ENCODE peak calls at places on chromosome 7, in nine cellular contexts. One of them, this sample, is unnamed.

GRCh38 chr7:2214636-2215035 is 18.1 kb downstream of the MAD1L1 start:
- DNase-seq in cardiac fibroblast: no peak
- DNase-seq in neural progenitor cell: no peak
- DNase-seq in AG09319: no peak
- DNase-seq in PC-3: no peak
- DNase-seq in transverse colon: no peak
- DNase-seq in hepatocyte: no peak
- DNase-seq in ovary: no peak
- DNase-seq in GM20000: no peak
- DNase-seq in this sample: no peak

GRCh38 chr7:112360681-112361080 is 89.6 kb upstream of the IFRD1 start:
- DNase-seq in hepatocyte: no peak
- DNase-seq in neural progenitor cell: no peak
- DNase-seq in transverse colon: no peak
- DNase-seq in cardiac fibroblast: no peak
- DNase-seq in ovary: no peak
- DNase-seq in AG09319: no peak
- DNase-seq in PC-3: no peak
- DNase-seq in GM20000: no peak
- DNase-seq in this sample: no peak

GRCh38 chr7:47413526-47414341 is 168.2 kb downstream of the TNS3 start:
- DNase-seq in neural progenitor cell: no peak
- DNase-seq in GM20000: no peak
- DNase-seq in hepatocyte: no peak
- DNase-seq in cardiac fibroblast: no peak
- DNase-seq in transverse colon: no peak
- DNase-seq in ovary: peak
- DNase-seq in AG09319: no peak
- DNase-seq in PC-3: no peak
- DNase-seq in this sample: no peak

GRCh38 chr7:104979167-104979841 is 34.7 kb upstream of the KMT2E start:
- DNase-seq in AG09319: no peak
- DNase-seq in transverse colon: no peak
- DNase-seq in cardiac fibroblast: peak
- DNase-seq in ovary: peak
- DNase-seq in GM20000: no peak
- DNase-seq in PC-3: no peak
- DNase-seq in hepatocyte: peak
- DNase-seq in neural progenitor cell: peak
- DNase-seq in this sample: no peak

GRCh38 chr7:38872202-38872601 is 36.8 kb downstream of the VPS41 start:
- DNase-seq in hepatocyte: no peak
- DNase-seq in transverse colon: no peak
- DNase-seq in neural progenitor cell: no peak
- DNase-seq in PC-3: no peak
- DNase-seq in cardiac fibroblast: no peak
- DNase-seq in AG09319: no peak
- DNase-seq in ovary: no peak
- DNase-seq in GM20000: no peak
- DNase-seq in this sample: no peak

GRCh38 chr7:139797607-139798006 is 19.8 kb upstream of the HIPK2 start:
- DNase-seq in GM20000: no peak
- DNase-seq in PC-3: no peak
- DNase-seq in neural progenitor cell: no peak
- DNase-seq in cardiac fibroblast: no peak
- DNase-seq in transverse colon: no peak
- DNase-seq in AG09319: no peak
- DNase-seq in ovary: no peak
- DNase-seq in hepatocyte: no peak
- DNase-seq in this sample: no peak

GRCh38 chr7:48837266-48837665 is 87.1 kb upstream of the CDC14C start:
- DNase-seq in PC-3: no peak
- DNase-seq in ovary: no peak
- DNase-seq in transverse colon: no peak
- DNase-seq in AG09319: no peak
- DNase-seq in cardiac fibroblast: no peak
- DNase-seq in GM20000: no peak
- DNase-seq in neural progenitor cell: no peak
- DNase-seq in hepatocyte: no peak
- DNase-seq in this sample: no peak

GRCh38 chr7:37921340-37921805 is 933 bp downstream of the EPDR1 start:
- DNase-seq in ovary: peak
- DNase-seq in AG09319: no peak
- DNase-seq in neural progenitor cell: peak
- DNase-seq in cardiac fibroblast: no peak
- DNase-seq in PC-3: peak
- DNase-seq in GM20000: peak
- DNase-seq in hepatocyte: peak
- DNase-seq in transverse colon: peak
- DNase-seq in this sample: no peak

GRCh38 chr7:133298080-133298479 is 45.2 kb downstream of the EXOC4 start:
- DNase-seq in hepatocyte: no peak
- DNase-seq in cardiac fibroblast: no peak
- DNase-seq in AG09319: no peak
- DNase-seq in PC-3: no peak
- DNase-seq in ovary: no peak
- DNase-seq in neural progenitor cell: no peak
- DNase-seq in transverse colon: no peak
- DNase-seq in GM20000: no peak
- DNase-seq in this sample: no peak

GRCh38 chr7:116665447-116665996 is 6.5 kb upstream of the MET start:
- DNase-seq in hepatocyte: no peak
- DNase-seq in PC-3: no peak
- DNase-seq in GM20000: no peak
- DNase-seq in AG09319: no peak
- DNase-seq in neural progenitor cell: no peak
- DNase-seq in cardiac fibroblast: no peak
- DNase-seq in transverse colon: no peak
- DNase-seq in ovary: no peak
- DNase-seq in this sample: no peak

GRCh38 chr7:25014735-25015134 is 34.8 kb upstream of the OSBPL3 start:
- DNase-seq in GM20000: no peak
- DNase-seq in hepatocyte: no peak
- DNase-seq in ovary: peak
- DNase-seq in transverse colon: no peak
- DNase-seq in neural progenitor cell: no peak
- DNase-seq in cardiac fibroblast: peak
- DNase-seq in PC-3: peak
- DNase-seq in AG09319: peak
- DNase-seq in this sample: peak

GRCh38 chr7:116138202-116138801 is 72.0 kb upstream of the TES start:
- DNase-seq in PC-3: peak
- DNase-seq in transverse colon: no peak
- DNase-seq in neural progenitor cell: peak
- DNase-seq in AG09319: peak
- DNase-seq in cardiac fibroblast: peak
- DNase-seq in hepatocyte: peak
- DNase-seq in ovary: no peak
- DNase-seq in GM20000: peak
- DNase-seq in this sample: peak

GRCh38 chr7:26165950-26166680 is 14.1 kb downstream of the NFE2L3 start:
- DNase-seq in neural progenitor cell: no peak
- DNase-seq in GM20000: no peak
- DNase-seq in PC-3: no peak
- DNase-seq in hepatocyte: no peak
- DNase-seq in AG09319: no peak
- DNase-seq in cardiac fibroblast: no peak
- DNase-seq in ovary: no peak
- DNase-seq in transverse colon: no peak
- DNase-seq in this sample: no peak

GRCh38 chr7:152073352-152073751 is 47.9 kb downstream of the GALNT11 start:
- DNase-seq in ovary: no peak
- DNase-seq in GM20000: no peak
- DNase-seq in PC-3: no peak
- DNase-seq in neural progenitor cell: no peak
- DNase-seq in transverse colon: no peak
- DNase-seq in hepatocyte: no peak
- DNase-seq in AG09319: no peak
- DNase-seq in cardiac fibroblast: no peak
- DNase-seq in this sample: no peak

GRCh38 chr7:132394283-132395003 is 181.8 kb downstream of the PLXNA4 start:
- DNase-seq in hepatocyte: no peak
- DNase-seq in transverse colon: no peak
- DNase-seq in ovary: no peak
- DNase-seq in AG09319: no peak
- DNase-seq in cardiac fibroblast: no peak
- DNase-seq in PC-3: peak
- DNase-seq in neural progenitor cell: no peak
- DNase-seq in GM20000: no peak
- DNase-seq in this sample: no peak

GRCh38 chr7:111953611-111954010 is 252.6 kb downstream of the DOCK4 start:
- DNase-seq in ovary: no peak
- DNase-seq in hepatocyte: no peak
- DNase-seq in neural progenitor cell: peak
- DNase-seq in GM20000: no peak
- DNase-seq in PC-3: peak
- DNase-seq in AG09319: no peak
- DNase-seq in cardiac fibroblast: peak
- DNase-seq in transverse colon: no peak
- DNase-seq in this sample: no peak

DNA sequence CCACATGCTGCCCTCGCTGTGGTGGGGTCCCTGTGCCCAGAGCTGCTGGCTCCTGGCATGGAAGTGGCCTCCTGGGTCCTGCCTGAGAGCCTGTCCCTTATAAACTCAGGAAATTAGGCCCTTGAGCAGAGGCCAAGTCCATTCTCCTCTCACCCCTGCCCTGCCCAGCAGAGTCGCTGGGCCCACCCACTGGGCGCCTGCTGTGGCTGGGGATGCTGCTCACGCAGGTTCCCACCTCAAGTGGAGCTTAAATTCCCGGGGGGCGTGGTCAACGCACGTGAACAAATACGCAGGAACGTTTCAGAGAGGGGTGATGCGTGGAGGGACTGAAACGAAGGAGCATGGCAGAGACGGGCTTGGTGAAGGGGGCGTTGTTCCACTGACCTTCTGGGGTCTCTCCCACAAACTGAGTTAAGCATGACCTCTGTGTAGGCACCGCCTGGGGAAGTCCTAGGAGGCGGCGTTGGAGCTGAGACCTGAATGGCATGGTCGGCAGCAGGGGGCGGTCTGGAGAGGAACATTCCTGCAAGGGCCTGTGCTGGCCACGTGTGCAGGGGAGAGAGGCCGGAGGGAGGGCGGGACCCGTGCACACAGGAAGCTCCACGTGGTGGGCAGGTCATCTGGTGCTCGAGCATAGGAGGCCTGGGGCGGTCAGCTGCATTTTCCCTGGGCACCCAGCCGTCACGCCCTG is 27.9 kb downstream of the FAM20C start:
- DNase-seq in cardiac fibroblast: no peak
- DNase-seq in transverse colon: no peak
- DNase-seq in AG09319: no peak
- DNase-seq in PC-3: no peak
- DNase-seq in hepatocyte: no peak
- DNase-seq in neural progenitor cell: peak
- DNase-seq in ovary: no peak
- DNase-seq in GM20000: no peak
- DNase-seq in this sample: no peak
- TF ChIP-seq CTCF in cardiac fibroblast: no peak
- TF ChIP-seq CTCF in transverse colon: no peak
- TF ChIP-seq CTCF in AG09319: peak
- TF ChIP-seq CTCF in PC-3: no peak
- TF ChIP-seq CTCF in hepatocyte: peak
- TF ChIP-seq CTCF in neural progenitor cell: peak
- TF ChIP-seq CTCF in ovary: no peak
- TF ChIP-seq CTCF in GM20000: no peak
- TF ChIP-seq CTCF in this sample: no peak

DNA sequence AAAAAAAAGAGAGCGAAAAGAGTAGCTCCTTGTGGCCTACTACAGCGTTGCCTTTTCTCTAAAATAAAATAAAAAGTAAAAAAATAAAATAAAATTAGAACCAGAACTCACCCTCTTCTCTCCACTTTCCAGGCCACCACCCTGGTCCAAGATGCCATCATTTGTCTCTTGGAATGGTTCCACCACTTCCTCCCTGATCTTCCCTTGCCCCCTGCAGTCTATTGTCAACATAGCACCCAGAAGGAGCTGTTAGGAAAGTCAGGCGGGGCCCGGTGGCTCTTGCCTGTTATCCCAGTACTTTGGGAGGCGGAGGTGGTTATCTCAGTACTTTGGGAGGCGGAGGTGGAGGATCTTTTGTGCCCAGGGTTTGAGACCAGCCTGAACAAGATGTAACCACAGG is 7.6 kb upstream of the GRID2IP start:
- DNase-seq in transverse colon: peak
- DNase-seq in neural progenitor cell: peak
- DNase-seq in GM20000: peak
- DNase-seq in PC-3: peak
- DNase-seq in AG09319: no peak
- DNase-seq in hepatocyte: peak
- DNase-seq in ovary: no peak
- DNase-seq in cardiac fibroblast: peak
- DNase-seq in this sample: no peak
- TF ChIP-seq CTCF in transverse colon: peak
- TF ChIP-seq CTCF in neural progenitor cell: peak
- TF ChIP-seq CTCF in GM20000: peak
- TF ChIP-seq CTCF in PC-3: peak
- TF ChIP-seq CTCF in AG09319: peak
- TF ChIP-seq CTCF in hepatocyte: peak
- TF ChIP-seq CTCF in ovary: no peak
- TF ChIP-seq CTCF in cardiac fibroblast: peak
- TF ChIP-seq CTCF in this sample: peak

GRCh38 chr7:130381468-130382312 is 1.4 kb downstream of the CPA1 start:
- DNase-seq in AG09319: no peak
- DNase-seq in transverse colon: no peak
- DNase-seq in ovary: no peak
- DNase-seq in neural progenitor cell: no peak
- DNase-seq in GM20000: no peak
- DNase-seq in PC-3: no peak
- DNase-seq in cardiac fibroblast: no peak
- DNase-seq in hepatocyte: no peak
- DNase-seq in this sample: no peak
- TF ChIP-seq CTCF in AG09319: no peak
- TF ChIP-seq CTCF in transverse colon: no peak
- TF ChIP-seq CTCF in ovary: no peak
- TF ChIP-seq CTCF in neural progenitor cell: peak
- TF ChIP-seq CTCF in GM20000: no peak
- TF ChIP-seq CTCF in PC-3: no peak
- TF ChIP-seq CTCF in cardiac fibroblast: peak
- TF ChIP-seq CTCF in hepatocyte: no peak
- TF ChIP-seq CTCF in this sample: no peak

DNA sequence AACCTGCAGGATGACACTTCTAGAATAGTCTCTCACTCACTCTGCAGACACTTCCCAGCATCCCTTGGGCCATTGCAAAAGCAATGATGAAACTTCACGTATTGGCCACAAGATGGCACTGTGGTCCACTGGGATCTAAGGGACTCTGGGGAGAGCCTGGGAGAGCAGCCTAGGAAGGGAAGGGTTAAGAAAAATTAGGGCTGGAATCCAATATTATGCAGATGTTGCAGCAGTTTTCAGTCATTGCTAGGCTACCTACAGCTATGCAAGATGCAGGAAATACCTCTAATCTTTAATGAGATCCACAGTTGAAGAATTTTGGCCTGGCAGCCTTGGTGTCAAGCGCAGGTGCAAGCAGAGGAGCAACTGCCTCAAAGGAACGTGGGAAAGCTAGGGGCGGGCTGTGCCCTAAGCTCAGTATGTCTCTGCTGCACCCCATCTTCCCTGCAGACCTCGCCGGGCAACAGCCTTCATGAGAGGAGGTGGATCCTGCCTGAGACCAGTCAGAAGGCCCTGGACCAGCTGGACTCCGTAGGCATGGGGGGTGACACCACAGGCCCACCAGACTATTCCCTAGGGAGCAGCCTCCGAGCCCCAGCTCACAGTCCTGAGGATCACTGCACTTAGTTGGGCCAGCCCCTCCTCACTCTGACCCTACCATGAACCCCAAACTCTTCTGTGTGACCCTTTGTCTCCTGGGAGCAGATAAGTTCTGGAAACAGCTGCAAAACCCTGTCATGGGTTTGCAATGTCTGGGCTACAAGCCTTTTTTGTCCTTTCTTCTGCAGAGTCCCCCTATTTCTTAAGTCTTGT is 127.9 kb upstream of the PRSS58 start:
- DNase-seq in hepatocyte: peak
- DNase-seq in neural progenitor cell: peak
- DNase-seq in GM20000: peak
- DNase-seq in PC-3: peak
- DNase-seq in ovary: no peak
- DNase-seq in AG09319: peak
- DNase-seq in transverse colon: peak
- DNase-seq in cardiac fibroblast: peak
- DNase-seq in this sample: peak
- TF ChIP-seq CTCF in hepatocyte: peak
- TF ChIP-seq CTCF in neural progenitor cell: peak
- TF ChIP-seq CTCF in GM20000: peak
- TF ChIP-seq CTCF in PC-3: peak
- TF ChIP-seq CTCF in ovary: no peak
- TF ChIP-seq CTCF in AG09319: peak
- TF ChIP-seq CTCF in transverse colon: peak
- TF ChIP-seq CTCF in cardiac fibroblast: peak
- TF ChIP-seq CTCF in this sample: peak

This sample was measured in AG04450.